ENCODE peak calls at places on chromosomes 12 and 14, in eight cellular contexts. G is WERI-Rb-1; N is GM10248; F is HCT116; L is CD4-positive, alpha-beta T cell; K is fibroblast of lung; M is IMR-90; P is WTC11. R is an unnamed sample.

GRCh38 chr14:21748869-21749303 is 75.3 kb upstream of the OR4E1 start:
- DNase-seq in G (peak; percentile 15), P (peak; percentile 69), F (peak; percentile 32), M (peak; percentile 31), L (peak; percentile 43), K (peak; percentile 8), N (peak; percentile 25), R (peak; percentile 60)

GRCh38 chr14:89214221-89214965 is 202.6 kb downstream of the FOXN3 start:
- DNase-seq in G (no peak), F (no peak), L (no peak), N (no peak), P (no peak), K (peak; percentile 16), M (no peak), R (no peak)

GRCh38 chr14:65287264-65288131 is 125.0 kb upstream of the FUT8 start:
- DNase-seq in K (no peak), G (no peak), P (no peak), F (no peak), N (peak; percentile 81), M (no peak), L (peak; percentile 27), R (no peak)

GRCh38 chr12:46456356-46457334 is 84.1 kb upstream of the SLC38A2 start:
- DNase-seq in K (peak; percentile 54), F (no peak), M (peak; percentile 74), P (no peak), N (no peak), L (no peak), G (no peak), R (no peak)

GRCh38 chr14:101126376-101127130 is 223.0 kb upstream of the RTL1 start:
- DNase-seq in N (no peak), G (no peak), M (no peak), K (no peak), L (no peak), F (no peak), P (no peak), R (no peak)

GRCh38 chr14:66076166-66076565 is 410.0 kb upstream of the CCDC196 start:
- DNase-seq in L (no peak), P (no peak), F (no peak), K (no peak), G (no peak), M (no peak), N (no peak), R (no peak)

GRCh38 chr12:91718326-91718725 is 427.3 kb downstream of the BTG1 start:
- DNase-seq in K (peak; percentile 28), N (no peak), P (no peak), F (no peak), L (no peak), M (no peak), G (no peak), R (no peak)

GRCh38 chr14:85601246-85601645 is 71.3 kb downstream of the FLRT2 start:
- DNase-seq in M (no peak), L (no peak), F (no peak), K (no peak), G (peak; percentile 58), P (no peak), N (no peak), R (peak; percentile 73)

GRCh38 chr12:32270818-32271710 is 128.3 kb upstream of the FGD4 start:
- DNase-seq in N (no peak), G (no peak), L (no peak), K (peak; percentile 9), M (peak; percentile 62), F (no peak), P (no peak), R (peak; percentile 43)

GRCh38 chr12:62976110-62976640 is 41.2 kb upstream of the PPM1H start:
- DNase-seq in N (no peak), L (no peak), M (no peak), K (no peak), G (no peak), F (no peak), P (no peak), R (no peak)

GRCh38 chr12:117452071-117452470 is 90.6 kb upstream of the NOS1 start:
- DNase-seq in K (no peak), P (no peak), N (no peak), G (no peak), L (no peak), M (no peak), F (no peak), R (no peak)

GRCh38 chr12:25272937-25273526 is 22.3 kb upstream of the KRAS start:
- DNase-seq in P (no peak), F (no peak), L (no peak), M (no peak), G (no peak), N (no peak), K (no peak), R (no peak)

GRCh38 chr12:16282978-16283377 is 5.5 kb upstream of the SLC15A5 start:
- DNase-seq in P (no peak), N (no peak), K (no peak), L (no peak), M (no peak), G (no peak), F (no peak), R (no peak)

GRCh38 chr12:15629761-15630160 is 159.4 kb downstream of the EPS8 start:
- DNase-seq in N (no peak), G (no peak), P (no peak), M (peak; percentile 69), L (no peak), F (no peak), K (peak; percentile 68), R (no peak)

GRCh38 chr12:116121453-116121871 is 156.0 kb downstream of the MED13L start:
- DNase-seq in L (no peak), N (no peak), G (no peak), M (peak; percentile 60), K (peak; percentile 78), F (no peak), P (no peak), R (no peak)

GRCh38 chr14:61477845-61478438 is 156.6 kb downstream of the PRKCH start:
- DNase-seq in K (peak; percentile 57), F (peak; percentile 40), G (no peak), M (peak; percentile 60), N (no peak), P (no peak), L (peak; percentile 17), R (no peak)

GRCh38 chr12:6329693-6330045 is 12.2 kb downstream of the TNFRSF1A start:
- DNase-seq in K (no peak), N (no peak), M (no peak), G (no peak), P (no peak), F (no peak), L (no peak), R (no peak)

GRCh38 chr12:51972849-51973273 is 21.4 kb downstream of the ACVR1B start:
- DNase-seq in K (peak; percentile 80), G (no peak), M (peak; percentile 73), N (no peak), P (no peak), F (no peak), L (peak; percentile 37), R (no peak)

GRCh38 chr14:89428556-89429196 is 11.6 kb upstream of the FOXN3 start:
- DNase-seq in G (peak; percentile 65), M (peak; percentile 22), K (peak; percentile 31), L (no peak), F (no peak), N (no peak), P (no peak), R (peak; percentile 26)

GRCh38 chr12:131281016-131281415 is 327.3 kb downstream of the ADGRD1 start:
- DNase-seq in K (no peak), P (no peak), G (no peak), L (no peak), N (no peak), F (no peak), M (no peak), R (no peak)

GRCh38 chr12:53344824-53345485 is 8.8 kb upstream of the SP7 start:
- DNase-seq in G (peak; percentile 55), L (peak; percentile 65), M (peak; percentile 72), K (peak; percentile 80), F (no peak), P (peak; percentile 72), N (peak; percentile 84), R (peak; percentile 82)

GRCh38 chr14:91264151-91265150 is 19.9 kb upstream of the GPR68 start:
- DNase-seq in L (no peak), G (no peak), K (no peak), N (no peak), P (peak; percentile 45), M (no peak), F (no peak), R (peak; percentile 29)

GRCh38 chr12:48002773-48003218 is 1.5 kb downstream of the COL2A1 start:
- DNase-seq in F (no peak), L (no peak), P (peak; percentile 44), N (no peak), K (peak; percentile 25), M (peak; percentile 31), G (peak; percentile 73), R (peak; percentile 77)

GRCh38 chr12:131375972-131376345 is 334.9 kb upstream of the SFSWAP start:
- DNase-seq in K (no peak), L (no peak), P (no peak), G (no peak), M (no peak), F (no peak), N (no peak), R (no peak)

GRCh38 chr12:124309744-124310143 is 14.9 kb downstream of the RFLNA start:
- DNase-seq in F (no peak), P (no peak), G (no peak), N (no peak), K (no peak), L (no peak), M (no peak), R (no peak)

DNA sequence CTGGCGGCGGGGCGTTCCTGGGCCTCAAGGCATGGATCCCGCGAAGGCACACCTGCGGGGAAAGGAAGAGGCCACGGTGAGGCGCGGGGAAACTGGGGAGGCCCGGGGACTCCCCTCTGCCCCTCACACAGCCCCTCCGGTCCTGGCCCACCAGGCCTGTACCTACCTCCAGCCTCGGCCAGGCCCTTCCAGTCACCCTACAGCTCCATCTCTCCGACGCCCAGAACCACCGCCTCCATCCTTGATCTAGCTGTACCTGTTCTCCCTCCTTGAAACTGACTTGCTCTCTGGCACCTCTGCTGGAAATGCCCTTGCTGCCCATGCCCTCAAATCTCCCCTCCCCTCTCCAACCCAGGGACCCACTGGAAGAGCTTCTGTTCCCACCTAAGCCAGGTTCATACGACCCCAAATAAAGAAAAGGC is 1.7 kb downstream of the ANKRD9 start:
- DNase-seq in L (no peak), K (no peak), M (no peak), P (no peak), G (no peak), N (no peak), F (no peak), R (no peak)
- TF ChIP-seq CTCF in L (no peak), K (no peak), M (no peak), P (no peak), G (no peak), N (no peak), F (no peak), R (no peak)

GRCh38 chr12:114636723-114637480 is 47.1 kb downstream of the TBX3 start:
- DNase-seq in F (no peak), M (peak; percentile 19), G (peak; percentile 10), N (no peak), P (peak; percentile 38), K (peak; percentile 36), L (no peak), R (peak; percentile 19)
- TF ChIP-seq CTCF in F (peak; percentile 46), M (peak; percentile 58), G (peak; percentile 50), N (no peak), P (no peak), K (peak; percentile 58), L (no peak), R (no peak)

GRCh38 chr12:12881495-12881894 is 9.9 kb upstream of the GPRC5A start:
- DNase-seq in P (no peak), K (no peak), F (peak; percentile 91), G (no peak), M (peak; percentile 79), L (no peak), N (no peak), R (no peak)
- TF ChIP-seq CTCF in P (no peak), K (no peak), F (no peak), G (no peak), M (no peak), L (no peak), N (no peak), R (no peak)

GRCh38 chr12:38872181-38872580 is 33.2 kb downstream of the CPNE8 start:
- DNase-seq in N (no peak), K (no peak), G (no peak), M (no peak), P (no peak), F (no peak), L (no peak), R (no peak)
- TF ChIP-seq CTCF in N (no peak), K (no peak), G (no peak), M (no peak), P (no peak), F (no peak), L (no peak), R (no peak)